ENCODE peak calls at places on chromosomes 1 and 21, in five cellular contexts. L is AG09309, V is skeletal muscle cell, B is PC-3, T is lower leg skin. A is an unnamed sample.

GRCh38 chr1:241560511-241561187 is 28.5 kb downstream of the KMO start:
- DNase-seq in L (no peak), V (peak; percentile 1), B (no peak), T (no peak), A (no peak)

GRCh38 chr1:67001682-67002425 is 52.1 kb downstream of the SLC35D1 start:
- DNase-seq in L (no peak), V (no peak), B (no peak), T (no peak), A (no peak)

GRCh38 chr1:197399691-197400521 is 131.9 kb downstream of the CRB1 start:
- DNase-seq in L (no peak), V (peak; percentile 11), B (peak; percentile 71), T (no peak), A (peak; percentile 74)

GRCh38 chr1:34753163-34753562 is 1.7 kb upstream of the GJB5 start:
- DNase-seq in L (no peak), V (no peak), B (peak; percentile 81), T (no peak), A (peak; percentile 74)

GRCh38 chr1:238111521-238111920 is 220.8 kb upstream of the ZP4 start:
- DNase-seq in L (no peak), V (no peak), B (no peak), T (no peak), A (no peak)

GRCh38 chr1:14826172-14826636 is 227.7 kb downstream of the KAZN start:
- DNase-seq in L (peak; percentile 91), V (no peak), B (peak; percentile 5), T (peak; percentile 84), A (no peak)

GRCh38 chr1:53114090-53114489 is 28.3 kb downstream of the SLC1A7 start:
- DNase-seq in L (no peak), V (no peak), B (no peak), T (no peak), A (no peak)

GRCh38 chr1:12450090-12450764 is 167.8 kb downstream of the DHRS3 start:
- DNase-seq in L (no peak), V (no peak), B (no peak), T (no peak), A (no peak)

GRCh38 chr1:2803086-2803930 is 1.8 kb upstream of the TTC34 start:
- DNase-seq in L (no peak), V (no peak), B (no peak), T (no peak), A (no peak)

GRCh38 chr1:152013664-152014237 is 20.1 kb upstream of the S100A10 start:
- DNase-seq in L (no peak), V (no peak), B (peak; percentile 76), T (no peak), A (peak; percentile 56)

GRCh38 chr1:163422738-163423404 is 101.1 kb downstream of the NUF2 start:
- DNase-seq in L (no peak), V (no peak), B (no peak), T (no peak), A (no peak)

GRCh38 chr21:41970751-41971653 is 17.2 kb upstream of the C2CD2 start:
- DNase-seq in L (no peak), V (no peak), B (no peak), T (peak; percentile 5), A (no peak)

GRCh38 chr1:23628951-23629387 is 62.6 kb upstream of the RPL11 start:
- DNase-seq in L (no peak), V (no peak), B (no peak), T (no peak), A (no peak)

GRCh38 chr1:78718566-78718965 is 68.9 kb downstream of the IFI44 start:
- DNase-seq in L (no peak), V (no peak), B (no peak), T (no peak), A (no peak)

GRCh38 chr1:36542024-36542961 is 59.6 kb upstream of the CSF3R start:
- DNase-seq in L (no peak), V (no peak), B (no peak), T (no peak), A (no peak)

GRCh38 chr1:1491601-1492000 is 20.0 kb downstream of the ATAD3B start:
- DNase-seq in L (no peak), V (no peak), B (no peak), T (no peak), A (no peak)